ENCODE peak calls at places on chromosomes 16 and 17, in eight cellular contexts. M is progenitor cell of endocrine pancreas; L is HFF-Myc; Q is stimulated activated naive CD4-positive, alpha-beta T cell treated with Interleukin-2 at 50 U/mL for 16 hours; J is T-helper 9 cell; F is NCI-H774; X is left colon; K is kidney tubule cell. B is an unnamed sample.

GRCh38 chr17:6948562-6948961 is 47.3 kb upstream of the ALOX12 start:
- DNase-seq in F (no peak), M (no peak), K (no peak), Q (no peak), X (no peak), L (no peak), J (no peak), B (no peak)

GRCh38 chr16:56869513-56870270 is 4.7 kb downstream of the SLC12A3 start:
- DNase-seq in K (peak; percentile 63), M (no peak), Q (peak; percentile 11), X (no peak), F (no peak), J (no peak), L (no peak), B (peak; percentile 2)

GRCh38 chr17:81345211-81346089 is 49.8 kb upstream of the BAHCC1 start:
- DNase-seq in Q (peak; percentile 31), M (peak; percentile 62), L (peak; percentile 27), J (peak; percentile 31), X (peak; percentile 88), F (peak; percentile 91), K (peak; percentile 91), B (peak; percentile 47)

GRCh38 chr17:4633643-4634042 is 7.8 kb downstream of the ALOX15 start:
- DNase-seq in F (no peak), J (no peak), L (no peak), Q (no peak), K (no peak), M (no peak), X (no peak), B (no peak)

GRCh38 chr17:27653572-27653971 is 22.6 kb downstream of the LGALS9 start:
- DNase-seq in Q (no peak), F (no peak), J (no peak), X (no peak), K (no peak), L (no peak), M (no peak), B (no peak)

GRCh38 chr16:76565542-76565941 is 288.3 kb downstream of the CNTNAP4 start:
- DNase-seq in Q (no peak), F (no peak), X (no peak), K (no peak), L (no peak), M (no peak), J (no peak), B (no peak)

GRCh38 chr17:27218041-27218440 is 75.9 kb upstream of the WSB1 start:
- DNase-seq in L (no peak), Q (no peak), X (no peak), J (no peak), M (no peak), F (no peak), K (no peak), B (no peak)

GRCh38 chr16:75660726-75661302 is 13.2 kb downstream of the TERF2IP start:
- DNase-seq in L (no peak), Q (no peak), J (no peak), X (no peak), K (no peak), F (no peak), M (no peak), B (no peak)

GRCh38 chr16:1477033-1477432 is 2.2 kb upstream of the CLCN7 start:
- DNase-seq in X (no peak), M (no peak), L (no peak), F (no peak), J (no peak), K (no peak), Q (no peak), B (no peak)